ENCODE peak calls at places on chromosomes 16 and 17, in seven cellular contexts. G is EL, D is DMS79, Z is RPMI7951, L is GM12878, J is cardiac fibroblast, V is T-helper 9 cell. M is an unnamed sample.
A peak's percentile ranks its signal among the peaks of the same experiment; 100 is the strongest.

GRCh38 chr16:11107781-11108465 is 148.1 kb downstream of the SOCS1 start:
- DNase-seq in G (peak; percentile 90), D (no peak), Z (peak; percentile 83), L (no peak), J (peak; percentile 40), V (no peak), M (no peak)

GRCh38 chr17:47712330-47713023 is 18.5 kb downstream of the TBKBP1 start:
- DNase-seq in G (no peak), D (no peak), Z (no peak), L (no peak), J (no peak), V (no peak), M (no peak)

GRCh38 chr16:23368469-23368868 is 66.4 kb downstream of the SCNN1B start:
- DNase-seq in G (peak; percentile 13), D (no peak), Z (no peak), L (no peak), J (no peak), V (no peak), M (no peak)

GRCh38 chr17:29344201-29344856 is 45.8 kb upstream of the TAOK1 start:
- DNase-seq in G (no peak), D (no peak), Z (no peak), L (no peak), J (no peak), V (no peak), M (no peak)

GRCh38 chr16:85819711-85820110 is 20.2 kb downstream of the COX4I1 start:
- DNase-seq in G (no peak), D (no peak), Z (peak; percentile 35), L (no peak), J (peak; percentile 14), V (no peak), M (no peak)

GRCh38 chr17:67365762-67366192 is 600 bp downstream of the PSMD12 start:
- DNase-seq in G (peak; percentile 68), D (no peak), Z (peak; percentile 69), L (no peak), J (peak; percentile 63), V (no peak), M (no peak)

GRCh38 chr16:81755915-81756644 is 23.0 kb upstream of the PLCG2 start:
- DNase-seq in G (no peak), D (no peak), Z (no peak), L (no peak), J (peak; percentile 27), V (no peak), M (no peak)

GRCh38 chr17:74115586-74115985 is 87.9 kb upstream of the RPL38 start:
- DNase-seq in G (no peak), D (no peak), Z (no peak), L (no peak), J (no peak), V (no peak), M (no peak)

GRCh38 chr16:16045311-16045710 is 95.9 kb downstream of the ABCC1 start:
- DNase-seq in G (no peak), D (no peak), Z (no peak), L (no peak), J (peak; percentile 47), V (no peak), M (no peak)

GRCh38 chr16:14499110-14499509 is 130.9 kb downstream of the PARN start:
- DNase-seq in G (no peak), D (no peak), Z (no peak), L (no peak), J (no peak), V (no peak), M (no peak)

GRCh38 chr17:79843917-79844815 is 4.9 kb upstream of the CBX4 start:
- DNase-seq in G (peak; percentile 65), D (no peak), Z (peak; percentile 73), L (no peak), J (peak; percentile 79), V (no peak), M (no peak)

GRCh38 chr16:75062944-75063444 is 53.6 kb downstream of the LDHD start:
- DNase-seq in G (no peak), D (no peak), Z (no peak), L (no peak), J (no peak), V (no peak), M (no peak)

GRCh38 chr17:31068291-31068690 is 26.5 kb upstream of the NF1 start:
- DNase-seq in G (peak; percentile 66), D (no peak), Z (peak; percentile 66), L (no peak), J (peak; percentile 37), V (peak; percentile 11), M (peak; percentile 32)

GRCh38 chr17:55056530-55056929 is 88.0 kb downstream of the STXBP4 start:
- DNase-seq in G (no peak), D (no peak), Z (peak; percentile 4), L (no peak), J (no peak), V (no peak), M (no peak)

GRCh38 chr17:50660042-50660886 is 25.6 kb downstream of the ABCC3 start:
- DNase-seq in G (peak; percentile 56), D (no peak), Z (peak; percentile 93), L (no peak), J (peak; percentile 62), V (no peak), M (peak; percentile 90)

GRCh38 chr16:87661561-87661960 is 59.3 kb downstream of the JPH3 start:
- DNase-seq in G (peak; percentile 37), D (no peak), Z (peak; percentile 44), L (no peak), J (peak; percentile 58), V (no peak), M (no peak)

GRCh38 chr16:65702707-65703402 is 581.0 kb upstream of the CDH11 start:
- DNase-seq in G (no peak), D (no peak), Z (no peak), L (no peak), J (no peak), V (no peak), M (no peak)

GRCh38 chr16:2046889-2047329 is 725 bp downstream of the NTHL1 start:
- DNase-seq in G (no peak), D (no peak), Z (no peak), L (no peak), J (no peak), V (no peak), M (no peak)

GRCh38 chr16:69707920-69708683 is 18.3 kb downstream of the NQO1 start:
- DNase-seq in G (no peak), D (no peak), Z (no peak), L (no peak), J (no peak), V (no peak), M (no peak)

GRCh38 chr17:11144358-11145233 is 96.4 kb upstream of the SHISA6 start:
- DNase-seq in G (peak; percentile 2), D (no peak), Z (peak; percentile 58), L (no peak), J (peak; percentile 45), V (no peak), M (peak; percentile 67)

GRCh38 chr16:28984619-28985135 is at the start of gene LAT:
- DNase-seq in G (no peak), D (no peak), Z (no peak), L (no peak), J (no peak), V (peak; percentile 73), M (no peak)

M was measured in H4.